ENCODE peak calls at places on chromosomes 4 and X, in seven cellular contexts. C is tibial nerve, L is HFF-Myc, T is osteocyte, A is natural killer cell, F is endothelial cell, Q is foreskin keratinocyte. B is an unnamed sample.

GRCh38 chr4:144056800-144057199 is 37.6 kb upstream of the GYPB start:
- DNase-seq in F (no peak), C (no peak), Q (no peak), L (no peak), T (no peak), A (no peak), B (no peak)

GRCh38 chrX:139691493-139691842 is 16.5 kb downstream of the MCF2 start:
- DNase-seq in A (no peak), T (no peak), F (peak), Q (no peak), L (no peak), C (no peak), B (no peak)

GRCh38 chrX:132090370-132091152 is 37.3 kb downstream of the FRMD7 start:
- DNase-seq in L (no peak), T (no peak), C (no peak), A (no peak), F (no peak), Q (no peak), B (no peak)

GRCh38 chrX:137194164-137194563 is 160.4 kb upstream of the GPR101 start:
- DNase-seq in F (peak), T (no peak), A (no peak), Q (peak), L (no peak), C (no peak), B (peak)

GRCh38 chrX:133749370-133749769 is 236.0 kb downstream of the GPC3 start:
- DNase-seq in Q (no peak), T (no peak), A (no peak), L (no peak), F (no peak), C (no peak), B (no peak)

GRCh38 chrX:72609313-72609712 is 36.7 kb upstream of the HDAC8 start:
- DNase-seq in L (no peak), T (no peak), C (no peak), F (no peak), A (no peak), Q (peak), B (no peak)

GRCh38 chr4:62510228-62510627 is 1310.1 kb downstream of the ADGRL3 start:
- DNase-seq in A (no peak), T (no peak), C (no peak), Q (no peak), L (no peak), F (no peak), B (no peak)

GRCh38 chr4:24003926-24004325 is 114.1 kb upstream of the PPARGC1A start:
- DNase-seq in Q (peak), L (no peak), A (no peak), T (no peak), C (no peak), F (no peak), B (no peak)

GRCh38 chr4:3192188-3192587 is 56.8 kb upstream of the MSANTD1 start:
- DNase-seq in A (peak), Q (peak), C (no peak), F (no peak), L (no peak), T (peak), B (no peak)

GRCh38 chr4:3192827-3193226 is 56.1 kb upstream of the MSANTD1 start:
- DNase-seq in Q (no peak), L (no peak), T (no peak), F (no peak), A (peak), C (no peak), B (no peak)

GRCh38 chr4:3190549-3190948 is 58.4 kb upstream of the MSANTD1 start:
- DNase-seq in Q (no peak), C (no peak), F (no peak), A (no peak), T (no peak), L (no peak), B (no peak)

GRCh38 chr4:3196670-3197359 is 52.1 kb upstream of the MSANTD1 start:
- DNase-seq in T (no peak), Q (no peak), C (no peak), A (no peak), F (no peak), L (no peak), B (no peak)

GRCh38 chr4:3193531-3194203 is 55.3 kb upstream of the MSANTD1 start:
- DNase-seq in Q (no peak), T (no peak), A (no peak), C (no peak), F (no peak), L (no peak), B (no peak)
- TF ChIP-seq CTCF in Q (peak), T (peak), A (peak), C (no peak), F (no peak), L (no peak), B (no peak)

GRCh38 chr4:171534391-171534790 is 278.8 kb upstream of the GALNTL6 start:
- DNase-seq in A (no peak), C (no peak), T (no peak), F (no peak), Q (no peak), L (no peak), B (no peak)

GRCh38 chr4:171532968-171533367 is 280.2 kb upstream of the GALNTL6 start:
- DNase-seq in T (no peak), F (no peak), A (no peak), Q (no peak), L (no peak), C (no peak), B (no peak)

GRCh38 chr4:171538601-171539100 is 274.6 kb upstream of the GALNTL6 start:
- DNase-seq in C (no peak), L (no peak), Q (no peak), A (no peak), T (no peak), F (no peak), B (no peak)
- TF ChIP-seq CTCF in C (no peak), L (no peak), Q (no peak), A (no peak), T (no peak), F (no peak), B (no peak)

GRCh38 chr4:31667701-31668100 is 947.5 kb downstream of the PCDH7 start:
- DNase-seq in L (no peak), F (no peak), Q (no peak), T (no peak), A (no peak), C (no peak), B (no peak)
- TF ChIP-seq CTCF in L (no peak), F (no peak), Q (no peak), T (no peak), A (no peak), C (no peak), B (no peak)

DNA sequence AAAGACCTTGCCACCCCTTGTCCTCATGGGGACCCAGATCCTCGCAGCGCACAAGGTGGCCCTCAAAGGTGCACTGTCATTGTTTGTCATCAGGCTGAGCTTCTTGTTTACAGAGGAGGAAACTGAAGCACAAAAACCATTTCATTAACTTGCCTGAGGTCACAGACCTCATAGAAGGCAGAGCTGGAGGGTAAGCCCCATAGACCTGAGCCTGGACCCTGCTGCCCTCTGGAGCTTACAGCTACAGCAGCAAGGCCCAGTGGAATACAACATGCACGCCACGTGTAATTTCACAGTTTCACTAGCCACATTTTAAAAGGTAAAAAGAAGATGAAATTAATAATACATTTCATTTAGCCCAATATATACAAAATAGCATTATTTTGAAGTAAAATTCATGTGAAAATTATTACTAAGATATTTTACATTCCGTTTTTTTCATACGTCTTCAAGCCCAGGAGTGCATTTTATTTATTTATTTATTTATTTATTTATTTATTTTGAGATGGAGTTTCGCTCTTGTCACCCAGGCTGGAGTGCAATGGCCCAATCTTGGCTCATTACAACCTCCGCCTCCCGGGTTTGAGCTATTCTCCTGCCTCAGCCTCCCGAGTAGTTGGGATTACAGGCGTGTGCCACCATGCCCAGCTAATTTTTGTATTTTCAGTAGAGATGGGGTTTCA is 8.8 kb downstream of the JAKMIP1 start:
- DNase-seq in F (no peak), C (no peak), L (no peak), T (no peak), Q (no peak), A (no peak), B (no peak)
- TF ChIP-seq CTCF in F (no peak), C (no peak), L (no peak), T (no peak), Q (no peak), A (no peak), B (no peak)

GRCh38 chr4:151489462-151490203 is 80.7 kb downstream of the FHIP1A start:
- DNase-seq in A (no peak), Q (no peak), T (no peak), L (no peak), C (no peak), F (no peak), B (no peak)
- TF ChIP-seq CTCF in A (no peak), Q (peak), T (no peak), L (no peak), C (no peak), F (no peak), B (no peak)

GRCh38 chr4:129218355-129218754 is 122.4 kb downstream of the C4orf33 start:
- DNase-seq in T (no peak), A (no peak), C (no peak), F (no peak), Q (peak), L (no peak), B (no peak)
- TF ChIP-seq CTCF in T (peak), A (no peak), C (peak), F (no peak), Q (peak), L (no peak), B (peak)

GRCh38 chr4:53498712-53499111 is 92.6 kb downstream of the LNX1 start:
- DNase-seq in T (no peak), Q (no peak), F (no peak), L (no peak), A (no peak), C (no peak), B (no peak)
- TF ChIP-seq CTCF in T (no peak), Q (no peak), F (no peak), L (no peak), A (no peak), C (no peak), B (no peak)

GRCh38 chr4:140621161-140621560 is 52.4 kb upstream of the UCP1 start:
- DNase-seq in C (no peak), L (no peak), Q (no peak), A (no peak), T (no peak), F (no peak), B (no peak)
- TF ChIP-seq CTCF in C (no peak), L (no peak), Q (no peak), A (no peak), T (no peak), F (no peak), B (no peak)

GRCh38 chrX:56279869-56280268 is 47.7 kb downstream of the KLF8 start:
- DNase-seq in Q (no peak), C (no peak), T (no peak), F (no peak), L (no peak), A (no peak), B (no peak)
- TF ChIP-seq CTCF in Q (no peak), C (no peak), T (no peak), F (no peak), L (no peak), A (no peak), B (no peak)